ENCODE peak calls at places on chromosomes 1 and 21, in five cellular contexts. One of them, this sample, is unnamed.

GRCh38 chr1:220748091-220748934 is at the start of gene MTARC2:
- DNase-seq in BJ: peak; percentile 51
- DNase-seq in COR-L47: peak; percentile 31
- DNase-seq in HCEC 1CT: peak; percentile 65
- DNase-seq in GM04503: peak; percentile 34
- DNase-seq in this sample: no peak

GRCh38 chr1:150544204-150544603 is 5.0 kb upstream of the ADAMTSL4 start:
- DNase-seq in HCEC 1CT: no peak
- DNase-seq in COR-L47: peak; percentile 60
- DNase-seq in GM04503: no peak
- DNase-seq in BJ: no peak
- DNase-seq in this sample: no peak

GRCh38 chr1:183827801-183828200 is 22.9 kb downstream of the RGL1 start:
- DNase-seq in GM04503: no peak
- DNase-seq in BJ: no peak
- DNase-seq in HCEC 1CT: no peak
- DNase-seq in COR-L47: no peak
- DNase-seq in this sample: no peak

GRCh38 chr1:113369040-113369439 is 21.3 kb upstream of the MAGI3 start:
- DNase-seq in GM04503: no peak
- DNase-seq in BJ: no peak
- DNase-seq in HCEC 1CT: no peak
- DNase-seq in COR-L47: no peak
- DNase-seq in this sample: no peak

GRCh38 chr1:43617668-43618067 is 32.3 kb upstream of the KDM4A start:
- DNase-seq in HCEC 1CT: no peak
- DNase-seq in COR-L47: no peak
- DNase-seq in BJ: no peak
- DNase-seq in GM04503: no peak
- DNase-seq in this sample: no peak

GRCh38 chr21:36487641-36488307 is 7.9 kb upstream of the CLDN14 start:
- DNase-seq in BJ: no peak
- DNase-seq in GM04503: no peak
- DNase-seq in COR-L47: peak; percentile 54
- DNase-seq in HCEC 1CT: no peak
- DNase-seq in this sample: no peak

GRCh38 chr21:36330904-36331303 is 10.9 kb downstream of the MORC3 start:
- DNase-seq in BJ: no peak
- DNase-seq in HCEC 1CT: peak; percentile 39
- DNase-seq in COR-L47: peak; percentile 43
- DNase-seq in GM04503: no peak
- DNase-seq in this sample: no peak

GRCh38 chr1:50970927-50971582 is 1.0 kb downstream of the CDKN2C start:
- DNase-seq in HCEC 1CT: no peak
- DNase-seq in BJ: no peak
- DNase-seq in GM04503: no peak
- DNase-seq in COR-L47: peak; percentile 40
- DNase-seq in this sample: no peak

GRCh38 chr1:43358746-43359693 is at the start of gene CDC20:
- DNase-seq in GM04503: peak; percentile 84
- DNase-seq in HCEC 1CT: peak; percentile 98
- DNase-seq in COR-L47: peak; percentile 98
- DNase-seq in BJ: peak; percentile 78
- DNase-seq in this sample: peak; percentile 87

GRCh38 chr1:210076620-210077019 is 138.6 kb downstream of the SYT14 start:
- DNase-seq in BJ: no peak
- DNase-seq in HCEC 1CT: no peak
- DNase-seq in GM04503: no peak
- DNase-seq in COR-L47: no peak
- DNase-seq in this sample: no peak

GRCh38 chr1:72284084-72284397 is 1.7 kb upstream of the NEGR1 start:
- DNase-seq in BJ: no peak
- DNase-seq in GM04503: no peak
- DNase-seq in HCEC 1CT: peak; percentile 36
- DNase-seq in COR-L47: peak; percentile 73
- DNase-seq in this sample: no peak

GRCh38 chr1:110003747-110004428 is 19.3 kb downstream of the AHCYL1 start:
- DNase-seq in BJ: peak; percentile 98
- DNase-seq in COR-L47: no peak
- DNase-seq in GM04503: peak; percentile 89
- DNase-seq in HCEC 1CT: peak; percentile 98
- DNase-seq in this sample: peak; percentile 30

GRCh38 chr1:238672262-238672661 is 714.1 kb upstream of the CHRM3 start:
- DNase-seq in COR-L47: no peak
- DNase-seq in BJ: no peak
- DNase-seq in HCEC 1CT: no peak
- DNase-seq in GM04503: no peak
- DNase-seq in this sample: no peak

This sample was measured in GM18507.